ENCODE peak calls at places on chromosomes 13 and 19, in nine cellular contexts. T is esophagus squamous epithelium, P is Karpas-422, O is LHCN-M2, S is HCEC 1CT, D is neural progenitor cell, X is hepatocyte, A is NCI-H1092, Q is GM23248. B is an unnamed sample.

GRCh38 chr19:29668746-29669609 is 3.7 kb downstream of the PLEKHF1 start:
- DNase-seq in O (no peak), T (no peak), S (no peak), X (no peak), P (no peak), A (no peak), D (no peak), Q (peak), B (no peak)

GRCh38 chr19:33304760-33305647 is 2.7 kb upstream of the CEBPA start:
- DNase-seq in T (no peak), X (peak), A (no peak), S (no peak), D (no peak), Q (no peak), P (no peak), O (no peak), B (peak)

GRCh38 chr13:54750521-54750920 is 1721.9 kb downstream of the OLFM4 start:
- DNase-seq in O (no peak), X (no peak), T (no peak), S (no peak), P (no peak), D (no peak), A (no peak), Q (no peak), B (no peak)

GRCh38 chr19:35247526-35248309 is 1.1 kb upstream of the LSR start:
- DNase-seq in A (no peak), S (no peak), Q (no peak), D (peak), T (no peak), O (no peak), X (peak), P (no peak), B (peak)

GRCh38 chr13:38202730-38203129 is 146.9 kb upstream of the UFM1 start:
- DNase-seq in S (peak), X (no peak), P (no peak), Q (peak), A (no peak), O (peak), D (no peak), T (no peak), B (peak)

GRCh38 chr19:48741222-48741999 is 1.0 kb upstream of the RASIP1 start:
- DNase-seq in A (no peak), T (no peak), S (no peak), Q (peak), X (no peak), O (no peak), P (peak), D (peak), B (peak)

GRCh38 chr13:97715763-97716162 is 237.7 kb upstream of the IPO5 start:
- DNase-seq in O (no peak), T (no peak), D (no peak), A (no peak), X (no peak), Q (no peak), P (no peak), S (no peak), B (no peak)

GRCh38 chr19:18928018-18928805 is 8.7 kb downstream of the DDX49 start:
- DNase-seq in D (no peak), O (no peak), Q (no peak), A (no peak), X (no peak), S (no peak), T (no peak), P (no peak), B (no peak)

GRCh38 chr13:112952759-112953541 is 16.1 kb upstream of the MCF2L start:
- DNase-seq in A (no peak), Q (no peak), X (no peak), T (no peak), O (no peak), S (no peak), P (no peak), D (no peak), B (no peak)

GRCh38 chr13:112193463-112194166 is 126.7 kb downstream of the SOX1 start:
- DNase-seq in O (no peak), D (no peak), Q (no peak), P (no peak), X (no peak), S (no peak), T (no peak), A (no peak), B (no peak)

B was measured in HT-29.